ENCODE peak calls at places on chromosomes 11 and 22, in seven cellular contexts. L, N, C, R, B, K and H are unnamed samples.

GRCh38 chr11:75523811-75524401 is 1.8 kb downstream of the GDPD5 start:
- DNase-seq in K (no peak), R (no peak), N (no peak), L (no peak), C (no peak), B (no peak), H (no peak)

GRCh38 chr22:45082795-45083194 is 73.0 kb upstream of the PHF21B start:
- DNase-seq in R (peak; percentile 36), K (no peak), N (no peak), C (no peak), L (no peak), B (peak; percentile 48), H (no peak)

GRCh38 chr11:44817207-44817944 is 90.6 kb downstream of the TSPAN18 start:
- DNase-seq in N (no peak), R (peak; percentile 45), C (peak; percentile 16), B (no peak), K (no peak), L (no peak), H (no peak)

GRCh38 chr11:134584001-134584561 is 172.0 kb upstream of the B3GAT1 start:
- DNase-seq in N (no peak), K (no peak), R (no peak), L (no peak), C (peak; percentile 55), B (no peak), H (no peak)

GRCh38 chr22:17781319-17782031 is 7.2 kb upstream of the BID start:
- DNase-seq in B (peak; percentile 56), R (peak; percentile 80), L (peak; percentile 19), K (no peak), C (no peak), N (peak; percentile 36), H (no peak)

GRCh38 chr22:46573781-46574437 is 36.5 kb upstream of the CELSR1 start:
- DNase-seq in K (no peak), L (no peak), N (no peak), B (no peak), R (no peak), C (peak; percentile 62), H (peak; percentile 47)

GRCh38 chr22:46267431-46268279 is at the start of gene TTC38:
- DNase-seq in L (peak; percentile 27), B (peak; percentile 90), K (peak; percentile 31), N (no peak), C (peak; percentile 96), R (peak; percentile 63), H (peak; percentile 94)

GRCh38 chr22:22578702-22579424 is 19.8 kb upstream of the PRAME start:
- DNase-seq in L (no peak), C (no peak), K (no peak), B (peak; percentile 29), R (peak; percentile 82), N (no peak), H (no peak)

GRCh38 chr11:31809857-31810778 is 1.0 kb downstream of the PAX6 start:
- DNase-seq in N (no peak), C (no peak), K (peak; percentile 24), R (peak; percentile 26), B (peak; percentile 41), L (no peak), H (no peak)

GRCh38 chr11:94834931-94835330 is 66.8 kb downstream of the AMOTL1 start:
- DNase-seq in B (no peak), C (no peak), R (peak; percentile 54), N (no peak), L (no peak), K (no peak), H (no peak)

GRCh38 chr22:38873469-38874411 is 1.7 kb upstream of the CBX6 start:
- DNase-seq in C (no peak), K (peak; percentile 74), R (no peak), B (no peak), L (peak; percentile 43), N (peak; percentile 63), H (peak; percentile 41)